ENCODE peak calls at places on chromosomes 4 and X, in nine cellular contexts. W is IMR-90, R is fibroblast of lung, N is Panc1, O is SK-N-SH, X is kidney epithelial cell, Y is left ventricle myocardium inferior, Z is brain microvascular endothelial cell, I is mammary epithelial cell. E is an unnamed sample.

GRCh38 chr4:68366600-68366999 is 16.7 kb upstream of the YTHDC1 start:
- DNase-seq in W (no peak), R (peak; percentile 81), N (no peak), O (no peak), X (no peak), Y (no peak), Z (peak; percentile 78), I (no peak), E (no peak)

GRCh38 chr4:79576480-79576803 is 168.4 kb upstream of the GK2 start:
- DNase-seq in W (peak; percentile 18), R (peak; percentile 23), N (peak; percentile 1), O (peak; percentile 48), X (no peak), Y (no peak), Z (peak; percentile 22), I (peak; percentile 9), E (no peak)

GRCh38 chr4:174512745-174513144 is 9.5 kb downstream of the HPGD start:
- DNase-seq in W (no peak), R (no peak), N (no peak), O (no peak), X (no peak), Y (no peak), Z (no peak), I (no peak), E (no peak)

GRCh38 chrX:98289726-98290125 is 1406.0 kb downstream of the RPA4 start:
- DNase-seq in W (no peak), R (no peak), N (no peak), O (no peak), X (no peak), Y (no peak), Z (no peak), I (no peak), E (no peak)

GRCh38 chr4:151104621-151105020 is 5.2 kb downstream of the RPS3A start:
- DNase-seq in W (no peak), R (no peak), N (no peak), O (no peak), X (no peak), Y (no peak), Z (no peak), I (no peak), E (no peak)

GRCh38 chr4:4875147-4875546 is 15.7 kb downstream of the MSX1 start:
- DNase-seq in W (no peak), R (no peak), N (no peak), O (no peak), X (no peak), Y (no peak), Z (no peak), I (no peak), E (no peak)

GRCh38 chr4:184437988-184438774 is 36.2 kb downstream of the IRF2 start:
- DNase-seq in W (peak; percentile 17), R (no peak), N (no peak), O (no peak), X (no peak), Y (no peak), Z (no peak), I (no peak), E (no peak)

GRCh38 chr4:74635074-74635473 is 159.2 kb downstream of the BTC start:
- DNase-seq in W (no peak), R (no peak), N (no peak), O (no peak), X (no peak), Y (no peak), Z (no peak), I (peak; percentile 57), E (no peak)

GRCh38 chrX:123336666-123337065 is 152.6 kb downstream of the GRIA3 start:
- DNase-seq in W (no peak), R (peak; percentile 26), N (no peak), O (no peak), X (no peak), Y (no peak), Z (no peak), I (peak; percentile 19), E (no peak)

GRCh38 chrX:83892433-83892832 is 31.5 kb downstream of the CYLC1 start:
- DNase-seq in W (no peak), R (no peak), N (no peak), O (no peak), X (no peak), Y (no peak), Z (no peak), I (no peak), E (no peak)

GRCh38 chrX:20515841-20516461 is 249.2 kb upstream of the RPS6KA3 start:
- DNase-seq in W (peak; percentile 90), R (peak; percentile 96), N (peak; percentile 25), O (no peak), X (peak; percentile 87), Y (no peak), Z (peak; percentile 77), I (peak; percentile 89), E (peak; percentile 83)

GRCh38 chr4:24794111-24794860 is 1.1 kb upstream of the SOD3 start:
- DNase-seq in W (peak; percentile 72), R (peak; percentile 86), N (no peak), O (no peak), X (no peak), Y (no peak), Z (peak; percentile 68), I (no peak), E (peak; percentile 75)

GRCh38 chrX:20455001-20455400 is 188.3 kb upstream of the RPS6KA3 start:
- DNase-seq in W (no peak), R (no peak), N (no peak), O (no peak), X (no peak), Y (no peak), Z (no peak), I (no peak), E (peak; percentile 8)

GRCh38 chr4:139511320-139511719 is 44.7 kb downstream of the SETD7 start:
- DNase-seq in W (no peak), R (peak; percentile 70), N (no peak), O (no peak), X (no peak), Y (no peak), Z (peak; percentile 62), I (no peak), E (no peak)

GRCh38 chr4:139514382-139515059 is 41.5 kb downstream of the SETD7 start:
- DNase-seq in W (no peak), R (no peak), N (no peak), O (peak; percentile 22), X (no peak), Y (no peak), Z (no peak), I (no peak), E (no peak)

GRCh38 chr4:139506774-139507173 is 49.2 kb downstream of the SETD7 start:
- DNase-seq in W (no peak), R (no peak), N (no peak), O (no peak), X (no peak), Y (no peak), Z (no peak), I (no peak), E (no peak)

GRCh38 chr4:139508581-139509237 is 47.3 kb downstream of the SETD7 start:
- DNase-seq in W (no peak), R (no peak), N (no peak), O (no peak), X (no peak), Y (no peak), Z (no peak), I (no peak), E (no peak)

DNA sequence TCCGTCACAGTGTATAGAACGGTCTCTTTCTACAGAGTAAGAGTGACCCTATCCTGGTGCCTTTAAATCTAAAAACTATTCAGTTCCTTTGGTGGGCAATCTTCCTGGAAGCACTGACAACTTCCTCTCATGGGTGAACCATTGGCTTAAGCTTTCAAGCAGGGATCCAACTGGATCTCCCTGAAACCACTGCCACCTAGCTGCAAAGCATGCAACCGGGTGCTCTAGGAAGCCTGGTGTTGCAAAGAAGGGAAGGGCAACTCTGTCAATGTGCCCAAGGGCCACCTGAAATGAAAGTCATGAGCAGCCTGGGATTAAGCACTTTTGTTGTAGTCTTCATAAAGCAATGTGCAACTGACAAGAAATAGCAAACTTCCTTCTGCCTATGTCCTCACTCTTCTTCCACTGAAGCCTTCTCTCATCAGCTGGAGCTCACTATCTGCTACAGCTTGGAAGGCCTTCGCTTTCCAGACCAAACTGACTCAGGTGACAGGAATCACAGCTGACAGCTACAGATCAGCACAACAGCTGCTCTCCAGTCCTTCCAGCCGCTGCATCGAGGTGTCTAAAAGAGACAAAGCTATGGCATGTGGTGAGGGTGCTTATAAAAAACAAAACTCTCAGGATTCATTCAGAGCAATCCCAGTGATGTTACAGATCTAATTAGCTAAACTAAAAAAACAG is 46.1 kb downstream of the SETD7 start:
- DNase-seq in W (no peak), R (no peak), N (no peak), O (no peak), X (no peak), Y (no peak), Z (no peak), I (no peak), E (no peak)
- TF ChIP-seq CTCF in W (peak; percentile 18), R (peak; percentile 10), N (peak; percentile 54), O (peak; percentile 37), X (peak; percentile 35), Y (peak; percentile 71), Z (peak; percentile 64), I (peak; percentile 7), E (peak; percentile 63)

DNA sequence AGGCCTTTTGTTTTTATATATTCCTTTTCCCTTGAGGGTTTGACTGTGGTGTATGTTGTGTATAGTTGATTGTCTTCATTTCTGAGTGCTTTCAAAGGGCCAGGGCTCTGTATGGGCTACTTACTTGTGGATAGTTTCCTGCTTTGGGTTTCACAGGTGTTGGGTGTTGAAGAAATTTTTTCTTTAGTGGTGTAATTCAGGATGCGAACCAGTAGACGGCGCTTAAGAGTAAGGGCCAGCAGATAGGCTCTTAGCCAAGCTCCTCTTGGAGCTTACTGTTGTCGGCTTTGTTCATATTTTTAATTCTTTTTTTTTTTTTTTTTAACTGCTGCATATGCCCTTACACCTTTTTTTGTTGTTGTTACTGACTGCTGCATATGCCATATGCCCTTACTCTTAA is 276.3 kb upstream of the GALNT7 start:
- DNase-seq in W (peak; percentile 3), R (no peak), N (peak; percentile 15), O (no peak), X (no peak), Y (no peak), Z (peak; percentile 3), I (peak; percentile 25), E (no peak)
- TF ChIP-seq CTCF in W (peak; percentile 37), R (peak; percentile 47), N (peak; percentile 68), O (peak; percentile 51), X (peak; percentile 50), Y (no peak), Z (peak; percentile 83), I (peak; percentile 93), E (peak; percentile 42)

GRCh38 chr4:14596904-14597303 is 405.4 kb upstream of the CPEB2 start:
- DNase-seq in W (no peak), R (no peak), N (no peak), O (no peak), X (no peak), Y (no peak), Z (no peak), I (peak; percentile 56), E (no peak)
- TF ChIP-seq CTCF in W (no peak), R (no peak), N (no peak), O (no peak), X (no peak), Y (peak; percentile 21), Z (peak; percentile 46), I (peak; percentile 34), E (no peak)

DNA sequence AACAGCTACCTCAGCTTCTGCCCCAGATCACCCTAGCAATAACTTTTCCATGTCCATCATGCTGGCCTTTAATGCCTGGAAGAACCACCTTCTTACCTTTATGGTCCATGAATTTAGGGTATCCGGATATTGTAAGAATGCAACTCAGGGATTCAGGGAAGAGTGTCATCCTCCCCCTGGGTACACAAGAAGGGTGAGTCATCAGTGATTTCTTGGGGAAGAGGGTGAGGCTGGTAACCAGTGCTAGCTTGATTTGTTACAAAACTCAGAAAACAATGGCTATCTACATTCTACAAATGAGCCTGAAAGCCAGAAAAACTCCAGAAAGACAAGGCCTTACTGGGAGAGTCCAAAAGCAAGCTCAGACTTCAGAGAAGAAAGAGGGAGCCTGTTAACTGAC is 10.4 kb upstream of the NALF2 start:
- DNase-seq in W (no peak), R (no peak), N (no peak), O (no peak), X (no peak), Y (no peak), Z (no peak), I (peak; percentile 53), E (no peak)
- TF ChIP-seq CTCF in W (no peak), R (no peak), N (no peak), O (no peak), X (no peak), Y (no peak), Z (no peak), I (no peak), E (no peak)

E was measured in HFFc6.